ENCODE peak calls at places on chromosome 5, in seven cellular contexts. P, E, V, X, U, M and C are unnamed samples.

GRCh38 chr5:82106207-82106606 is 134.4 kb downstream of the ATG10 start:
- DNase-seq in P (no peak), E (no peak), V (peak; percentile 7), X (no peak), U (no peak), M (no peak), C (no peak)

GRCh38 chr5:88667187-88668141 is 215.5 kb downstream of the MEF2C start:
- DNase-seq in P (peak; percentile 8), E (peak; percentile 40), V (peak; percentile 65), X (no peak), U (peak; percentile 31), M (no peak), C (no peak)

GRCh38 chr5:136006767-136007251 is 22.0 kb upstream of the TGFBI start:
- DNase-seq in P (no peak), E (no peak), V (peak; percentile 99), X (peak; percentile 81), U (no peak), M (no peak), C (no peak)

GRCh38 chr5:166111021-166111420 is 2180.4 kb upstream of the WWC1 start:
- DNase-seq in P (no peak), E (no peak), V (no peak), X (no peak), U (no peak), M (no peak), C (no peak)

GRCh38 chr5:52685621-52686370 is 101.9 kb upstream of the ITGA1 start:
- DNase-seq in P (no peak), E (no peak), V (no peak), X (no peak), U (no peak), M (no peak), C (no peak)

GRCh38 chr5:174688441-174689354 is 35.7 kb upstream of the MSX2 start:
- DNase-seq in P (no peak), E (no peak), V (no peak), X (no peak), U (no peak), M (no peak), C (no peak)

GRCh38 chr5:91469517-91470165 is 86.5 kb upstream of the ARRDC3 start:
- DNase-seq in P (peak; percentile 16), E (no peak), V (peak; percentile 7), X (no peak), U (no peak), M (no peak), C (no peak)

GRCh38 chr5:151285683-151286082 is 17.9 kb downstream of the SLC36A3 start:
- DNase-seq in P (no peak), E (no peak), V (no peak), X (no peak), U (no peak), M (no peak), C (peak; percentile 12)

GRCh38 chr5:175689147-175689991 is 31.5 kb downstream of the HRH2 start:
- DNase-seq in P (no peak), E (peak; percentile 91), V (peak; percentile 10), X (no peak), U (no peak), M (no peak), C (no peak)

GRCh38 chr5:116575635-116576042 is 1.0 kb upstream of the SEMA6A start:
- DNase-seq in P (peak; percentile 42), E (peak; percentile 65), V (no peak), X (no peak), U (no peak), M (no peak), C (peak; percentile 65)

GRCh38 chr5:64147849-64148441 is 17.7 kb upstream of the RNF180 start:
- DNase-seq in P (peak; percentile 74), E (peak; percentile 81), V (peak; percentile 30), X (peak; percentile 21), U (peak; percentile 10), M (no peak), C (peak; percentile 71)

GRCh38 chr5:171667341-171668096 is 118.1 kb upstream of the SMIM23 start:
- DNase-seq in P (peak; percentile 55), E (no peak), V (peak; percentile 94), X (no peak), U (no peak), M (no peak), C (no peak)

GRCh38 chr5:160565376-160565775 is 143.7 kb downstream of the PTTG1 start:
- DNase-seq in P (no peak), E (no peak), V (no peak), X (no peak), U (no peak), M (no peak), C (no peak)

GRCh38 chr5:127909821-127910220 is 173.7 kb upstream of the SLC12A2 start:
- DNase-seq in P (no peak), E (no peak), V (no peak), X (no peak), U (no peak), M (no peak), C (no peak)

GRCh38 chr5:151384106-151384505 is 36.7 kb upstream of the SLC36A2 start:
- DNase-seq in P (no peak), E (no peak), V (peak; percentile 6), X (no peak), U (no peak), M (no peak), C (no peak)

GRCh38 chr5:172929371-172929838 is 29.8 kb upstream of the RPL26L1 start:
- DNase-seq in P (no peak), E (no peak), V (peak; percentile 96), X (no peak), U (no peak), M (no peak), C (no peak)

GRCh38 chr5:19928556-19929421 is 59.2 kb downstream of the CDH18 start:
- DNase-seq in P (peak; percentile 53), E (no peak), V (peak; percentile 92), X (peak; percentile 3), U (no peak), M (no peak), C (no peak)

GRCh38 chr5:155250601-155251000 is 237.0 kb downstream of the KIF4B start:
- DNase-seq in P (no peak), E (no peak), V (no peak), X (no peak), U (no peak), M (no peak), C (no peak)

GRCh38 chr5:72920690-72921089 is 35.2 kb upstream of the FCHO2 start:
- DNase-seq in P (no peak), E (no peak), V (peak; percentile 23), X (peak; percentile 33), U (peak; percentile 24), M (no peak), C (no peak)

GRCh38 chr5:76426391-76426802 is 23.3 kb downstream of the IQGAP2 start:
- DNase-seq in P (no peak), E (no peak), V (peak; percentile 12), X (no peak), U (no peak), M (no peak), C (no peak)

GRCh38 chr5:36442796-36443195 is 141.1 kb upstream of the RANBP3L start:
- DNase-seq in P (no peak), E (no peak), V (peak; percentile 61), X (no peak), U (no peak), M (no peak), C (no peak)

DNA sequence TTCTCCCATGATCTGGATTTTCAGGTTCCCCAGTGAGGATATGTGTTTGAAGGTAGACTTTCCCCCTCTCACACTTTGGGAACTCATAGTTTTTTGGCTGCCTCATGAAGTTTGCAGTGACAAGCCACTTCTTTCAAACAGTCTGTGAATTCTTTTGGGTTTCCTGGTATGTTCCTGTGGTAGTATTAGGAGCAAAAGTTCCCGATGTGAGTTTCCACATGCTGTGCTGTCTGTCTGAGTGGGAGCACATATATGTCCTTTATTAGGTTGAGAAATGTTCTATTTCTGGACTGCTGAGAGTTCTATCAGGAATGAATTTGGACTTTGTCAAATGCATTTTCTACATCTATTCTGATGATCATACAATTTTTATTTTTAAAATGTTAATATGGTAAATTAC is 273.2 kb upstream of the TARS1 start:
- DNase-seq in P (no peak), E (no peak), V (peak; percentile 55), X (no peak), U (no peak), M (no peak), C (no peak)
- H3K4me1 ChIP-seq in P (no peaks in the 10 kb centered on the region), E (no peaks in the 10 kb centered on the region), V (no peaks in the 10 kb centered on the region), X (no peaks in the 10 kb centered on the region), U (no peaks in the 10 kb centered on the region), M (no peaks in the 10 kb centered on the region), C (no peaks in the 10 kb centered on the region)

GRCh38 chr5:14149672-14150053 is 6.5 kb downstream of the TRIO start:
- DNase-seq in P (no peak), E (no peak), V (no peak), X (no peak), U (no peak), M (no peak), C (no peak)
- H3K4me3 ChIP-seq in P (no peak overlapping the region), E (no peak overlapping the region), V (no peak overlapping the region), X (no peak overlapping the region), U (no peak overlapping the region), M (no peak overlapping the region), C (no peak overlapping the region)

DNA sequence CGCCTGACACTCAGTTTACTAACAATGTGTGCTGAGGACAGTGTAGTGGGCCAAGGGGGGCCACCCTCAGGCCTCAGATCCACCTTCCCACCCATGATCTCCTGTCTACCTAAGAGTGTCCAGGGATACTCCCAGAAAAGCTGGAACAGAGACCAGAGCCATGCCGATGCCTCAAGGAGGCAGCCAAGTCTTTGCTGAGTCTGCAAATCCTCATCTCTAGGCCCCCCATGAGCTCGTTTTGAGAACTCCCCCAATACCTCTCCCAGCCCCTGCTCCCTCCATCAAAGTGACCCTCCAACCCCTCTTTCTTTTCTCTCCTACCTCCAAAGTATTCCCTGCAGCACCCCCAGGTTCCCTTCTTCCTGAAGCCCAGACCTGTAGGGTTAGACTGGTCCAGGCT is 53.5 kb downstream of the PCDH1 start:
- DNase-seq in P (no peak), E (no peak), V (no peak), X (no peak), U (no peak), M (no peak), C (no peak)
- H3K4me1 ChIP-seq in P (peaks cover 10% of the 10 kb centered on the region), E (peaks cover 20% of the 10 kb centered on the region), V (peaks cover 5% of the 10 kb centered on the region), X (peaks cover 17% of the 10 kb centered on the region), U (no peaks in the 10 kb centered on the region), M (no peaks in the 10 kb centered on the region), C (no peaks in the 10 kb centered on the region)

GRCh38 chr5:74766887-74767578 is at the start of the genes GFM2 and NSA2:
- DNase-seq in P (peak; percentile 95), E (peak; percentile 95), V (peak; percentile 93), X (peak; percentile 54), U (peak; percentile 95), M (peak; percentile 92), C (peak; percentile 88)

GRCh38 chr5:74763504-74763903 is 3.4 kb downstream of the GFM2 start:
- DNase-seq in P (no peak), E (no peak), V (no peak), X (no peak), U (no peak), M (no peak), C (no peak)

GRCh38 chr5:74766348-74766886 is 500 bp downstream of the GFM2 start:
- DNase-seq in P (peak; percentile 32), E (no peak), V (peak; percentile 73), X (peak; percentile 66), U (peak; percentile 60), M (peak; percentile 48), C (no peak)

GRCh38 chr5:74765929-74766328 is 988 bp downstream of the GFM2 start:
- DNase-seq in P (no peak), E (no peak), V (no peak), X (no peak), U (no peak), M (no peak), C (no peak)

DNA sequence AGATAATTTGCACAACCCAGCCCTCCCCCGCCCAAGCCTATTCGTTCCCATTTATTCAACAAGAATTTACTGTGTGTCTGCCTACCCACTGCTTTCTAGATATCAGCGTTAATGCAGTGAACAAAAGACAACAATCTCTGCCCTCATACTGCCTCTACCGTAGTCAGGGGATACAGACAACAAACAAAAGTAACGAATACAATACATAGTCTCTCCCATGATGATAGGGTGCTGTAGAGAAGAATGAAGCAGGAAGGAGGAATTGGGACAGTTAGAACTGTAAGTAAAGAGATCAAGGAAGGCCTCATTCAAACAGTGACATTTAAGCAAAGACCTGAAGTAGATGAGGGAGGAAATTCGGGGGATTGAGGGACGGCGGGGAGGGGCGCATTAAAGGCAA is 1.7 kb downstream of the GFM2 start:
- DNase-seq in P (no peak), E (no peak), V (peak; percentile 19), X (no peak), U (no peak), M (no peak), C (no peak)
- H3K4me3 ChIP-seq in P (no peak overlapping the region), E (peak overlapping the region; percentile 86), V (peak overlapping the region; percentile 11), X (peak overlapping the region; percentile 85), U (peak overlapping the region; percentile 19), M (no peak overlapping the region), C (no peak overlapping the region)